ENCODE peak calls at places on chromosomes 12 and 14, in nine cellular contexts. C is right lobe of liver, N is HCT116, A is heart left ventricle, B is HepG2, H is A549, T is gastrocnemius medialis, W is K562, D is IMR-90. I is an unnamed sample.

GRCh38 chr12:27237790-27238771 is 6.0 kb upstream of the STK38L start:
- ATAC-seq in D (peak; percentile 69), H (peak; percentile 61), W (peak; percentile 38), N (peak; percentile 17), C (peak; percentile 47), B (no peak), A (peak; percentile 41), T (no peak), I (peak; percentile 48)

GRCh38 chr12:122894173-122895121 is 1.5 kb downstream of the VPS37B start:
- ATAC-seq in H (no peak), T (no peak), A (peak; percentile 32), C (no peak), W (peak; percentile 56), B (no peak), N (peak; percentile 43), D (no peak), I (no peak)

GRCh38 chr12:123108682-123109066 is 42.2 kb downstream of the PITPNM2 start:
- ATAC-seq in C (no peak), A (no peak), N (no peak), B (no peak), T (no peak), D (no peak), W (no peak), H (no peak), I (no peak)

GRCh38 chr12:108338915-108339657 is at the start of gene CMKLR1:
- ATAC-seq in N (no peak), T (peak; percentile 51), C (peak; percentile 53), H (peak; percentile 19), D (no peak), A (peak; percentile 89), W (peak; percentile 15), B (peak; percentile 43), I (peak; percentile 74)

GRCh38 chr14:77691259-77691658 is 16.6 kb downstream of the ALKBH1 start:
- ATAC-seq in A (peak; percentile 95), W (no peak), C (no peak), B (no peak), D (no peak), N (no peak), H (no peak), T (peak; percentile 52), I (no peak)

GRCh38 chr12:6221146-6221545 is 20.9 kb downstream of the CD9 start:
- ATAC-seq in A (no peak), C (no peak), D (no peak), W (no peak), B (no peak), H (no peak), T (no peak), N (no peak), I (no peak)

GRCh38 chr12:21613931-21614330 is 9.3 kb upstream of the GYS2 start:
- ATAC-seq in B (peak; percentile 40), D (no peak), A (no peak), T (no peak), W (peak; percentile 39), H (peak; percentile 72), N (no peak), C (peak; percentile 60), I (no peak)

GRCh38 chr14:24607635-24608492 is 1.6 kb downstream of the GZMH start:
- ATAC-seq in W (peak; percentile 50), N (no peak), A (no peak), H (no peak), T (no peak), D (no peak), B (peak; percentile 15), C (no peak), I (no peak)

GRCh38 chr12:123733243-123733642 is 21.1 kb downstream of the ATP6V0A2 start:
- ATAC-seq in D (no peak), C (no peak), B (no peak), N (no peak), T (no peak), H (no peak), A (no peak), W (no peak), I (no peak)

GRCh38 chr14:41986726-41987125 is 380.1 kb downstream of the LRFN5 start:
- ATAC-seq in T (no peak), C (no peak), A (no peak), D (no peak), H (no peak), B (no peak), N (peak; percentile 72), W (no peak), I (no peak)

GRCh38 chr14:99271951-99272668 is at the start of gene BCL11B:
- ATAC-seq in D (peak; percentile 77), A (peak; percentile 63), C (peak; percentile 51), H (peak; percentile 81), B (peak; percentile 45), T (no peak), W (peak; percentile 86), N (peak; percentile 70), I (no peak)

GRCh38 chr14:49970474-49971147 is 77.7 kb downstream of the ARF6 start:
- ATAC-seq in H (no peak), T (no peak), W (peak; percentile 93), C (peak; percentile 38), N (no peak), A (peak; percentile 55), B (no peak), D (no peak), I (peak; percentile 25)

GRCh38 chr14:22477569-22478194 is 111.3 kb downstream of the DAD1 start:
- ATAC-seq in N (no peak), T (no peak), W (no peak), H (no peak), C (no peak), D (no peak), B (no peak), A (no peak), I (no peak)

GRCh38 chr14:59187802-59188460 is 536 bp upstream of the DAAM1 start:
- ATAC-seq in D (peak; percentile 38), T (peak; percentile 57), A (peak; percentile 9), N (peak; percentile 39), W (peak; percentile 65), B (peak; percentile 35), C (peak; percentile 0), H (peak; percentile 40), I (peak; percentile 49)
- TF ChIP-seq POLR2A in D (no peak), T (no peak), A (no peak), N (no peak), W (peak; percentile 66), B (no peak), C (no peak), H (peak; percentile 39), I (no peak)

GRCh38 chr14:91754185-91754584 is 22.3 kb upstream of the CATSPERB start:
- ATAC-seq in W (no peak), H (no peak), C (no peak), B (no peak), N (no peak), D (no peak), A (peak; percentile 87), T (peak; percentile 60), I (no peak)
- H3K4me3 ChIP-seq in W (no peak overlapping the region), H (no peak overlapping the region), C (no peak overlapping the region), B (no peak overlapping the region), N (no peak overlapping the region), D (no peak overlapping the region), A (no peak overlapping the region), T (no peak overlapping the region), I (no peak overlapping the region)

GRCh38 chr14:68404652-68405183 is 388.1 kb downstream of the ZFP36L1 start:
- ATAC-seq in H (no peak), D (no peak), A (peak; percentile 20), B (no peak), N (no peak), C (no peak), T (no peak), W (peak; percentile 39), I (no peak)
- TF ChIP-seq POLR2A in H (no peak), D (no peak), A (no peak), B (no peak), N (no peak), C (no peak), T (no peak), W (no peak), I (no peak)

GRCh38 chr12:40224439-40225291 is at the start of gene LRRK2:
- ATAC-seq in C (peak; percentile 92), W (peak; percentile 78), N (no peak), T (peak; percentile 84), B (peak; percentile 95), A (peak; percentile 89), H (peak; percentile 85), D (peak; percentile 90), I (peak; percentile 91)

GRCh38 chr12:40225984-40226602 is 1.3 kb downstream of the LRRK2 start:
- ATAC-seq in C (no peak), T (no peak), W (no peak), D (no peak), H (peak; percentile 39), B (no peak), N (no peak), A (no peak), I (no peak)

GRCh38 chr12:40225337-40225983 is 663 bp downstream of the LRRK2 start:
- ATAC-seq in D (no peak), H (peak; percentile 12), W (no peak), T (peak; percentile 11), N (no peak), C (peak; percentile 3), A (peak; percentile 10), B (no peak), I (no peak)

GRCh38 chr12:40227447-40227846 is 2.6 kb downstream of the LRRK2 start:
- ATAC-seq in T (no peak), H (no peak), B (no peak), N (no peak), D (no peak), C (no peak), W (no peak), A (no peak), I (no peak)

DNA sequence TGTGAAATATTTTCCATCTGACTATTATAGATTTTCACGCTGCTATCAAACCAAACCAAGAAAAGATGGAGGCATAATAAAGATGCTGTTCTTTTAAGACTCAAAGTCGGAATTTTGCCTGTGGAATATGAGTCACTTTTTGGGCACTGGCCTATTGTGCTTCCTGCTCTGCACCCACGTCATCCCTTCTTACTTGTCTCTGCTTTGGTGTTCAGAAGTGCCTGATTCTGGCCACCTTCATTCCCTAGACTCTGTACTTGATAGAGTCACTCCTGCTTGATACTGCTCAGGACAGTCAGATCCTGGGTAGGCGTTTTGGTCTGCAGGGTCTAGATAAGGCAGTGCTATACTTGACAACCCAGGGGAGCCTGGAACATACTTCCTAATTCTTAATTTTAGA is 1.9 kb downstream of the LRRK2 start:
- ATAC-seq in W (peak; percentile 68), C (peak; percentile 25), H (peak; percentile 81), T (peak; percentile 26), B (no peak), A (peak; percentile 78), N (no peak), D (no peak), I (peak; percentile 77)
- H3K4me3 ChIP-seq in W (no peak overlapping the region), C (no peak overlapping the region), H (peak overlapping the region; percentile 58), T (peak overlapping the region; percentile 81), B (no peak overlapping the region), A (peak overlapping the region; percentile 75), N (no peak overlapping the region), D (no peak overlapping the region), I (peak overlapping the region; percentile 72)